ENCODE peak calls at places on chromosomes 13 and 19, in four cellular contexts. One of them, this sample, is unnamed.

GRCh38 chr13:52786747-52787146 is 47.1 kb upstream of the CNMD start:
- DNase-seq in K562: no peak
- DNase-seq in HCT116: peak; percentile 67
- DNase-seq in GM12878: no peak
- DNase-seq in this sample: no peak

GRCh38 chr13:39406688-39407087 is 196.3 kb downstream of the LHFPL6 start:
- DNase-seq in GM12878: peak; percentile 9
- DNase-seq in K562: no peak
- DNase-seq in HCT116: no peak
- DNase-seq in this sample: no peak

GRCh38 chr19:1363599-1363998 is 20.1 kb upstream of the NDUFS7 start:
- DNase-seq in GM12878: no peak
- DNase-seq in HCT116: no peak
- DNase-seq in K562: no peak
- DNase-seq in this sample: no peak

GRCh38 chr19:840519-841206 is at the start of gene PRTN3:
- DNase-seq in HCT116: no peak
- DNase-seq in GM12878: no peak
- DNase-seq in K562: no peak
- DNase-seq in this sample: no peak

GRCh38 chr13:64551755-64552154 is 2678.4 kb downstream of the PCDH9 start:
- DNase-seq in K562: no peak
- DNase-seq in GM12878: no peak
- DNase-seq in HCT116: no peak
- DNase-seq in this sample: no peak

GRCh38 chr19:16628984-16629691 is 1.1 kb upstream of the MED26 start:
- DNase-seq in K562: peak; percentile 58
- DNase-seq in HCT116: no peak
- DNase-seq in GM12878: peak; percentile 33
- DNase-seq in this sample: no peak

GRCh38 chr13:20669162-20669561 is 34.3 kb upstream of the IL17D start:
- DNase-seq in GM12878: peak; percentile 1
- DNase-seq in K562: no peak
- DNase-seq in HCT116: no peak
- DNase-seq in this sample: no peak

GRCh38 chr13:103140001-103140671 is 73.9 kb upstream of the SLC10A2 start:
- DNase-seq in HCT116: peak; percentile 16
- DNase-seq in GM12878: peak; percentile 52
- DNase-seq in K562: peak; percentile 1
- DNase-seq in this sample: no peak

GRCh38 chr13:40586886-40587285 is 79.6 kb downstream of the FOXO1 start:
- DNase-seq in HCT116: no peak
- DNase-seq in K562: no peak
- DNase-seq in GM12878: no peak
- DNase-seq in this sample: no peak

GRCh38 chr13:49898792-49899191 is 37.3 kb downstream of the SPRYD7 start:
- DNase-seq in GM12878: no peak
- DNase-seq in HCT116: no peak
- DNase-seq in K562: no peak
- DNase-seq in this sample: no peak

GRCh38 chr13:114099918-114100445 is 32.4 kb downstream of the RASA3 start:
- DNase-seq in GM12878: no peak
- DNase-seq in K562: no peak
- DNase-seq in HCT116: peak; percentile 42
- DNase-seq in this sample: peak; percentile 73

GRCh38 chr19:9863759-9864158 is 28.6 kb downstream of the PIN1 start:
- DNase-seq in K562: no peak
- DNase-seq in GM12878: no peak
- DNase-seq in HCT116: no peak
- DNase-seq in this sample: no peak

GRCh38 chr19:31717316-31717715 is 368.1 kb upstream of the TSHZ3 start:
- DNase-seq in K562: no peak
- DNase-seq in HCT116: no peak
- DNase-seq in GM12878: no peak
- DNase-seq in this sample: no peak

GRCh38 chr13:114203536-114203935 is 24.5 kb downstream of the CFAP97D2 start:
- DNase-seq in GM12878: no peak
- DNase-seq in HCT116: no peak
- DNase-seq in K562: no peak
- DNase-seq in this sample: no peak

GRCh38 chr19:2199215-2199614 is 35.5 kb downstream of the DOT1L start:
- DNase-seq in GM12878: no peak
- DNase-seq in HCT116: no peak
- DNase-seq in K562: peak; percentile 19
- DNase-seq in this sample: no peak

GRCh38 chr19:33280351-33280921 is 21.9 kb downstream of the CEBPA start:
- DNase-seq in GM12878: peak; percentile 86
- DNase-seq in HCT116: no peak
- DNase-seq in K562: no peak
- DNase-seq in this sample: no peak

GRCh38 chr13:107438251-107438650 is 777.1 kb downstream of the LIG4 start:
- DNase-seq in K562: no peak
- DNase-seq in GM12878: no peak
- DNase-seq in HCT116: no peak
- DNase-seq in this sample: no peak

GRCh38 chr13:24982333-24982999 is 113.5 kb upstream of the PABPC3 start:
- DNase-seq in HCT116: no peak
- DNase-seq in GM12878: no peak
- DNase-seq in K562: no peak
- DNase-seq in this sample: no peak

GRCh38 chr13:45807520-45808099 is 43.9 kb downstream of the SIAH3 start:
- DNase-seq in GM12878: peak; percentile 8
- DNase-seq in K562: peak; percentile 44
- DNase-seq in HCT116: peak; percentile 62
- DNase-seq in this sample: no peak

GRCh38 chr19:5339950-5340636 is 519 bp downstream of the PTPRS start:
- DNase-seq in GM12878: no peak
- DNase-seq in HCT116: no peak
- DNase-seq in K562: peak; percentile 27
- DNase-seq in this sample: no peak

GRCh38 chr19:6271721-6272410 is 7.9 kb downstream of the MLLT1 start:
- DNase-seq in HCT116: no peak
- DNase-seq in GM12878: no peak
- DNase-seq in K562: peak; percentile 72
- DNase-seq in this sample: no peak

GRCh38 chr13:42750858-42751257 is 30.5 kb upstream of the FAM216B start:
- DNase-seq in HCT116: no peak
- DNase-seq in GM12878: no peak
- DNase-seq in K562: no peak
- DNase-seq in this sample: no peak

GRCh38 chr13:112791662-112792440 is 102.0 kb downstream of the ATP11A start:
- DNase-seq in GM12878: no peak
- DNase-seq in HCT116: peak; percentile 7
- DNase-seq in K562: no peak
- DNase-seq in this sample: peak; percentile 45

GRCh38 chr19:14343286-14343685 is 38.0 kb upstream of the ADGRE5 start:
- DNase-seq in GM12878: no peak
- DNase-seq in K562: no peak
- DNase-seq in HCT116: no peak
- DNase-seq in this sample: no peak

GRCh38 chr19:48754950-48755645 is at the start of gene FGF21:
- DNase-seq in HCT116: no peak
- DNase-seq in GM12878: no peak
- DNase-seq in K562: peak; percentile 58
- DNase-seq in this sample: no peak

GRCh38 chr19:43697295-43697694 is 18.6 kb upstream of the IRGC start:
- DNase-seq in HCT116: no peak
- DNase-seq in GM12878: no peak
- DNase-seq in K562: no peak
- DNase-seq in this sample: no peak

GRCh38 chr19:871446-872265 is 12.2 kb downstream of the CFD start:
- DNase-seq in K562: peak; percentile 42
- DNase-seq in GM12878: no peak
- DNase-seq in HCT116: no peak
- DNase-seq in this sample: no peak

GRCh38 chr13:76386316-76386715 is 499.9 kb downstream of the KCTD12 start:
- DNase-seq in K562: no peak
- DNase-seq in HCT116: no peak
- DNase-seq in GM12878: no peak
- DNase-seq in this sample: no peak

GRCh38 chr13:90222758-90223157 is 1124.7 kb upstream of the MIR17HG start:
- DNase-seq in HCT116: no peak
- DNase-seq in GM12878: no peak
- DNase-seq in K562: no peak
- DNase-seq in this sample: no peak

GRCh38 chr13:28179974-28180373 is 41.6 kb downstream of the PAN3 start:
- DNase-seq in HCT116: no peak
- DNase-seq in GM12878: no peak
- DNase-seq in K562: no peak
- DNase-seq in this sample: no peak

GRCh38 chr13:53200498-53201453 is 172.2 kb downstream of the OLFM4 start:
- DNase-seq in GM12878: no peak
- DNase-seq in HCT116: no peak
- DNase-seq in K562: no peak
- DNase-seq in this sample: peak; percentile 92

GRCh38 chr19:4191044-4191443 is 8.6 kb downstream of the ANKRD24 start:
- DNase-seq in GM12878: no peak
- DNase-seq in K562: no peak
- DNase-seq in HCT116: no peak
- DNase-seq in this sample: no peak

GRCh38 chr13:43388282-43389034 is 365.1 kb downstream of the DNAJC15 start:
- DNase-seq in GM12878: no peak
- DNase-seq in HCT116: peak; percentile 16
- DNase-seq in K562: no peak
- DNase-seq in this sample: no peak

GRCh38 chr19:47179643-47180310 is 49.1 kb downstream of the SAE1 start:
- DNase-seq in HCT116: no peak
- DNase-seq in K562: no peak
- DNase-seq in GM12878: no peak
- DNase-seq in this sample: no peak
- TF ChIP-seq EGR1 in HCT116: no peak
- TF ChIP-seq EGR1 in K562: no peak
- TF ChIP-seq EGR1 in GM12878: no peak
- TF ChIP-seq EGR1 in this sample: no peak

GRCh38 chr19:12705169-12705568 is 8.7 kb upstream of the FBXW9 start:
- DNase-seq in GM12878: no peak
- DNase-seq in K562: no peak
- DNase-seq in HCT116: no peak
- DNase-seq in this sample: no peak

GRCh38 chr19:12711187-12711586 is 12.5 kb downstream of the TNPO2 start:
- DNase-seq in HCT116: no peak
- DNase-seq in GM12878: no peak
- DNase-seq in K562: no peak
- DNase-seq in this sample: no peak

GRCh38 chr19:12705654-12706331 is 9.4 kb upstream of the FBXW9 start:
- DNase-seq in K562: no peak
- DNase-seq in GM12878: no peak
- DNase-seq in HCT116: no peak
- DNase-seq in this sample: no peak

GRCh38 chr19:12706332-12706718 is 9.9 kb upstream of the FBXW9 start:
- DNase-seq in GM12878: no peak
- DNase-seq in HCT116: no peak
- DNase-seq in K562: no peak
- DNase-seq in this sample: no peak

DNA sequence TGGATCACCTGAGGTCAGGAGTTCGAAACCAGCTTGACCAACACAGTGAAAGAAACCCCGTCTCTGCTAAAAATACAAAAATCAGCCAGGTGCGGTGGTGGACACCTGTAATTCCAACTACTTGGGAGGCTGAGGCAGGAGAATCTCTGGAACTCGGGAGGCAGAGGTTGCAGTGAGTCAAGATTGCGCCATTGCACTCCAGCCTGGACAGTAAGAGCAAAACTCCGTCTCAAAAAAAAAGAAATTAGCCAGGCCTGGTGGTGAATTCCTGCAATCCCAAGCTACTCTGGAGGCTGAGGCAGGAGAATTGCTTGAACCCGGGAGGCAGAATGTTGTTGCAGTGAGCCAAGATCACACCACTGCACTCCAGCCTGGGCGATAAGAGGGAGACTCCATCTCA is 12.2 kb upstream of the FBXW9 start:
- DNase-seq in HCT116: no peak
- DNase-seq in K562: no peak
- DNase-seq in GM12878: no peak
- DNase-seq in this sample: no peak
- TF ChIP-seq EGR1 in HCT116: no peak
- TF ChIP-seq EGR1 in K562: no peak
- TF ChIP-seq EGR1 in GM12878: no peak
- TF ChIP-seq EGR1 in this sample: no peak

DNA sequence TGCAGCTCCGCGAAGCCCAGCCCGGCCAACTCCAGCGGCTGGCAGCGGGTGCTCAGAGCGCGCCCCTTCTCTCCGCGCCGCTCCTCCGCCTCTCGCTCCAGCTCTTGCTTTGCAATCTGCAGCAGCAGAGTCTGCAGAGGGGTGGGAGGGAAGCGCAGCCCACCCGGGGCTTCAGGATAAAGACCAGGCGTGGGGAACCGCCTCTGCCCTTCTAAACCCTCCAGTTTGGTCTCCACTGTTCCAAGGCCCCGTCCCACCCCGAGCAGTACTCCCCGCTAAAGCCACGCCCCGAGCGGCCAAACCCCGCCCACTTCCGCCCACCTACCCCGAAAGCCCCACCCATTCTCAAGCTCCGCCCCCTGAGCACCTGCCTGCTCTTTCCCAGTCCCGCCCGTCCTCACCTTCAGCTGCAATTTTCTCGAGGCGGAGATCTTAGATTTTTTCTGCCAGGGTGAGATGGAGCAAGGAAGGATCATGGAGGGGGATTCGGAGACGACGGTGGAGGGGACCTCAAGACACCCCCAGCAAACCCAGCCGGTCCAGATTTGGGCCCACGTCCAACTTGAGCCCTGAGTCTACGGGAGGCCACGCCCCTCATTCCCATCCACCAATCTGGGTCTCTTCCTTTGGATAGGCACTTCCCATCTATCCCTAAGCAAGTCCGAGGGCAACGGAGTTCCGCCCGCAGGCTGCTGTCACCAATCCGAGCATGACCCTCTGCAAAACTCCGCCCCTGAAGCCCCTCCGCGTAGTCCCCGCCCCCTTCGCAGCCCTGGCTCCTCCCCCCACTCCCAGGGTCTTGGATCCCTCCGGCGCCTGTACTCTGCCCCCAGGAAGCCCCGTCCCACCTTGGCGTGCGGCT is 1.1 kb downstream of the TNNI3 start:
- DNase-seq in GM12878: no peak
- DNase-seq in K562: peak; percentile 91
- DNase-seq in HCT116: peak; percentile 89
- DNase-seq in this sample: peak; percentile 99
- TF ChIP-seq EGR1 in GM12878: no peak
- TF ChIP-seq EGR1 in K562: peak; percentile 92
- TF ChIP-seq EGR1 in HCT116: no peak
- TF ChIP-seq EGR1 in this sample: peak; percentile 88

GRCh38 chr19:38850976-38851621 is 1.3 kb upstream of the HNRNPL start:
- DNase-seq in GM12878: no peak
- DNase-seq in K562: peak; percentile 80
- DNase-seq in HCT116: no peak
- DNase-seq in this sample: no peak

GRCh38 chr19:38850231-38850975 is 617 bp upstream of the HNRNPL start:
- DNase-seq in K562: peak; percentile 100
- DNase-seq in HCT116: peak; percentile 100
- DNase-seq in GM12878: peak; percentile 100
- DNase-seq in this sample: peak; percentile 100

GRCh38 chr19:38853214-38853613 is 3.4 kb upstream of the HNRNPL start:
- DNase-seq in K562: no peak
- DNase-seq in HCT116: no peak
- DNase-seq in GM12878: no peak
- DNase-seq in this sample: no peak

GRCh38 chr19:38851622-38852230 is 1.9 kb upstream of the HNRNPL start:
- DNase-seq in GM12878: no peak
- DNase-seq in K562: peak; percentile 97
- DNase-seq in HCT116: peak; percentile 75
- DNase-seq in this sample: peak; percentile 69

GRCh38 chr19:38852231-38853044 is 2.7 kb upstream of the HNRNPL start:
- DNase-seq in HCT116: no peak
- DNase-seq in K562: peak; percentile 67
- DNase-seq in GM12878: no peak
- DNase-seq in this sample: no peak
- TF ChIP-seq EGR1 in HCT116: no peak
- TF ChIP-seq EGR1 in K562: peak; percentile 69
- TF ChIP-seq EGR1 in GM12878: no peak
- TF ChIP-seq EGR1 in this sample: no peak

This sample was measured in H1.